ENCODE peak calls at places on chromosomes 16 and 17, in four cellular contexts. Q, K, R and V are unnamed samples.

GRCh38 chr16:625402-626173 is 5.2 kb upstream of the WFIKKN1 start:
- DNase-seq in K (no peak), R (no peak), Q (no peak), V (no peak)

GRCh38 chr16:16118337-16118736 is 105.0 kb downstream of the ABCC6 start:
- DNase-seq in Q (no peak), K (no peak), R (peak), V (no peak)

GRCh38 chr16:57484515-57485005 is 1.7 kb downstream of the DOK4 start:
- DNase-seq in Q (no peak), R (no peak), K (no peak), V (no peak)

GRCh38 chr17:11144358-11145233 is 96.4 kb upstream of the SHISA6 start:
- DNase-seq in Q (no peak), R (peak), K (no peak), V (no peak)

GRCh38 chr16:106623-107324 is 28.7 kb downstream of the MPG start:
- DNase-seq in Q (no peak), R (peak), K (no peak), V (peak)

GRCh38 chr16:58773870-58774269 is 39.8 kb upstream of the GOT2 start:
- DNase-seq in R (no peak), Q (no peak), K (no peak), V (no peak)

GRCh38 chr16:51041546-51041945 is 109.5 kb downstream of the SALL1 start:
- DNase-seq in K (no peak), R (no peak), Q (no peak), V (no peak)

GRCh38 chr17:32445976-32446375 is 1.7 kb downstream of the PSMD11 start:
- DNase-seq in K (no peak), R (peak), Q (no peak), V (peak)

GRCh38 chr16:1871974-1872635 is at the start of gene MEIOB:
- DNase-seq in K (peak), Q (no peak), R (peak), V (no peak)

GRCh38 chr17:27418366-27418615 is 38.0 kb upstream of the KSR1 start:
- DNase-seq in R (no peak), K (no peak), Q (no peak), V (no peak)

GRCh38 chr17:16987830-16988601 is 16.1 kb upstream of the TNFRSF13B start:
- DNase-seq in R (peak), Q (no peak), K (peak), V (peak)

GRCh38 chr16:86874141-86874540 is 295.8 kb downstream of the FOXL1 start:
- DNase-seq in K (no peak), Q (no peak), R (peak), V (no peak)

GRCh38 chr16:30964540-30965226 is 7.1 kb downstream of the SETD1A start:
- DNase-seq in Q (no peak), R (no peak), K (no peak), V (no peak)

GRCh38 chr17:18031955-18032354 is 7.0 kb downstream of the ATPAF2 start:
- DNase-seq in R (no peak), K (no peak), Q (no peak), V (peak)

GRCh38 chr17:17693253-17693954 is 12.1 kb downstream of the RAI1 start:
- DNase-seq in K (peak), Q (no peak), R (peak), V (no peak)

GRCh38 chr17:72030067-72030899 is 90.5 kb upstream of the SOX9 start:
- DNase-seq in Q (no peak), K (no peak), R (no peak), V (peak)

GRCh38 chr16:49749816-49750215 is 106.1 kb downstream of the ZNF423 start:
- DNase-seq in R (no peak), Q (no peak), K (no peak), V (no peak)

GRCh38 chr17:78924481-78925151 is 571 bp downstream of the TIMP2 start:
- DNase-seq in R (no peak), K (peak), Q (no peak), V (no peak)

GRCh38 chr17:31917065-31917529 is 15.6 kb upstream of the UTP6 start:
- DNase-seq in Q (no peak), K (peak), R (no peak), V (no peak)

GRCh38 chr16:23836078-23836403 is 258 bp downstream of the PRKCB start:
- DNase-seq in K (no peak), Q (no peak), R (peak), V (no peak)

GRCh38 chr17:45948881-45949624 is 50.0 kb upstream of the STH start:
- DNase-seq in R (peak), K (peak), Q (peak), V (peak)

GRCh38 chr16:59758848-59759247 is 1024.7 kb upstream of the GOT2 start:
- DNase-seq in Q (no peak), K (no peak), R (no peak), V (no peak)

GRCh38 chr16:56409195-56409594 is 16.1 kb downstream of the AMFR start:
- DNase-seq in R (no peak), Q (no peak), K (no peak), V (peak)

GRCh38 chr17:8131844-8132441 is 8.0 kb upstream of the HES7 start:
- DNase-seq in R (no peak), Q (no peak), K (no peak), V (no peak)

GRCh38 chr16:30658731-30659506 is 688 bp downstream of the FBRS start:
- DNase-seq in R (peak), K (peak), Q (peak), V (peak)

GRCh38 chr17:163514-164103 is 17.8 kb downstream of the DOC2B start:
- DNase-seq in R (no peak), K (no peak), Q (no peak), V (no peak)

GRCh38 chr16:2156025-2156848 is 655 bp downstream of the TRAF7 start:
- DNase-seq in K (peak), Q (no peak), R (peak), V (peak)

GRCh38 chr16:1712791-1713261 is 6.8 kb downstream of the MAPK8IP3 start:
- DNase-seq in K (peak), R (no peak), Q (no peak), V (peak)

GRCh38 chr16:56990407-56991286 is 1.3 kb downstream of the NLRC5 start:
- DNase-seq in Q (no peak), K (peak), R (peak), V (no peak)

GRCh38 chr17:72089453-72089987 is 31.3 kb upstream of the SOX9 start:
- DNase-seq in K (no peak), Q (no peak), R (no peak), V (no peak)

GRCh38 chr16:85479972-85480726 is 133.0 kb upstream of the GSE1 start:
- DNase-seq in R (no peak), Q (no peak), K (peak), V (no peak)

GRCh38 chr17:38579934-38580333 is 25.8 kb downstream of the SRCIN1 start:
- DNase-seq in Q (no peak), K (no peak), R (peak), V (peak)